ENCODE peak calls at places on chromosomes 5 and 9, in five cellular contexts. One of them, this sample, is unnamed.

GRCh38 chr5:15717002-15717401 is 217.0 kb downstream of the FBXL7 start:
- DNase-seq in substantia nigra: no peak
- DNase-seq in ovary: no peak
- DNase-seq in CD8-positive, alpha-beta memory T cell: no peak
- DNase-seq in uterus: no peak
- DNase-seq in this sample: no peak

GRCh38 chr9:5971740-5972139 is 43.7 kb downstream of the RANBP6 start:
- DNase-seq in substantia nigra: no peak
- DNase-seq in CD8-positive, alpha-beta memory T cell: no peak
- DNase-seq in ovary: no peak
- DNase-seq in uterus: no peak
- DNase-seq in this sample: no peak

GRCh38 chr5:38321978-38322377 is 63.6 kb downstream of the EGFLAM start:
- DNase-seq in uterus: no peak
- DNase-seq in substantia nigra: no peak
- DNase-seq in CD8-positive, alpha-beta memory T cell: no peak
- DNase-seq in ovary: no peak
- DNase-seq in this sample: no peak

GRCh38 chr9:121770415-121771273 is 119.2 kb downstream of the DAB2IP start:
- DNase-seq in ovary: peak
- DNase-seq in substantia nigra: no peak
- DNase-seq in CD8-positive, alpha-beta memory T cell: no peak
- DNase-seq in uterus: no peak
- DNase-seq in this sample: no peak

GRCh38 chr9:92634712-92635605 is 35.0 kb downstream of the IPPK start:
- DNase-seq in CD8-positive, alpha-beta memory T cell: peak
- DNase-seq in ovary: peak
- DNase-seq in uterus: peak
- DNase-seq in substantia nigra: peak
- DNase-seq in this sample: peak

GRCh38 chr5:171365351-171365750 is 22.3 kb upstream of the NPM1 start:
- DNase-seq in uterus: no peak
- DNase-seq in CD8-positive, alpha-beta memory T cell: no peak
- DNase-seq in ovary: no peak
- DNase-seq in substantia nigra: no peak
- DNase-seq in this sample: no peak

GRCh38 chr9:29100762-29101161 is 1527.5 kb upstream of the C9orf72 start:
- DNase-seq in uterus: no peak
- DNase-seq in CD8-positive, alpha-beta memory T cell: no peak
- DNase-seq in substantia nigra: no peak
- DNase-seq in ovary: no peak
- DNase-seq in this sample: no peak

GRCh38 chr5:88108490-88109279 is 160.0 kb downstream of the TMEM161B start:
- DNase-seq in uterus: no peak
- DNase-seq in substantia nigra: no peak
- DNase-seq in CD8-positive, alpha-beta memory T cell: no peak
- DNase-seq in ovary: no peak
- DNase-seq in this sample: no peak

GRCh38 chr5:79236364-79236969 is 536 bp downstream of the JMY start:
- DNase-seq in substantia nigra: no peak
- DNase-seq in uterus: peak
- DNase-seq in CD8-positive, alpha-beta memory T cell: peak
- DNase-seq in ovary: no peak
- DNase-seq in this sample: no peak

GRCh38 chr9:90943341-90943740 is 141.7 kb downstream of the SYK start:
- DNase-seq in uterus: no peak
- DNase-seq in CD8-positive, alpha-beta memory T cell: no peak
- DNase-seq in ovary: no peak
- DNase-seq in substantia nigra: no peak
- DNase-seq in this sample: no peak

GRCh38 chr9:70205366-70206020 is 53.3 kb upstream of the SMC5 start:
- DNase-seq in CD8-positive, alpha-beta memory T cell: no peak
- DNase-seq in ovary: no peak
- DNase-seq in uterus: no peak
- DNase-seq in substantia nigra: no peak
- DNase-seq in this sample: no peak

GRCh38 chr5:149278811-149279210 is 7.2 kb downstream of the AFAP1L1 start:
- DNase-seq in uterus: no peak
- DNase-seq in ovary: no peak
- DNase-seq in CD8-positive, alpha-beta memory T cell: no peak
- DNase-seq in substantia nigra: no peak
- DNase-seq in this sample: no peak

GRCh38 chr9:68709291-68709970 is 4.4 kb downstream of the PIP5K1B start:
- DNase-seq in substantia nigra: no peak
- DNase-seq in ovary: no peak
- DNase-seq in CD8-positive, alpha-beta memory T cell: no peak
- DNase-seq in uterus: no peak
- DNase-seq in this sample: no peak

GRCh38 chr5:15650266-15650665 is 150.3 kb downstream of the FBXL7 start:
- DNase-seq in CD8-positive, alpha-beta memory T cell: no peak
- DNase-seq in substantia nigra: no peak
- DNase-seq in ovary: no peak
- DNase-seq in uterus: no peak
- DNase-seq in this sample: no peak

GRCh38 chr5:157744055-157745011 is 821 bp downstream of the LSM11 start:
- DNase-seq in uterus: peak
- DNase-seq in ovary: peak
- DNase-seq in CD8-positive, alpha-beta memory T cell: no peak
- DNase-seq in substantia nigra: no peak
- DNase-seq in this sample: no peak

GRCh38 chr5:154213592-154213991 is 23.1 kb downstream of the GALNT10 start:
- DNase-seq in substantia nigra: no peak
- DNase-seq in ovary: no peak
- DNase-seq in CD8-positive, alpha-beta memory T cell: no peak
- DNase-seq in uterus: no peak
- DNase-seq in this sample: no peak

GRCh38 chr5:154858972-154859950 is 834 bp downstream of the CNOT8 start:
- DNase-seq in CD8-positive, alpha-beta memory T cell: no peak
- DNase-seq in ovary: no peak
- DNase-seq in substantia nigra: no peak
- DNase-seq in uterus: no peak
- DNase-seq in this sample: no peak

GRCh38 chr5:43121565-43122484 is 1.1 kb downstream of the ZNF131 start:
- DNase-seq in ovary: peak
- DNase-seq in CD8-positive, alpha-beta memory T cell: no peak
- DNase-seq in substantia nigra: peak
- DNase-seq in uterus: no peak
- DNase-seq in this sample: no peak

GRCh38 chr5:64767959-64768357 is 533 bp downstream of the SREK1IP1 start:
- DNase-seq in ovary: no peak
- DNase-seq in uterus: peak
- DNase-seq in substantia nigra: peak
- DNase-seq in CD8-positive, alpha-beta memory T cell: no peak
- DNase-seq in this sample: peak

GRCh38 chr9:120893917-120894316 is 16.9 kb upstream of the PHF19 start:
- DNase-seq in substantia nigra: no peak
- DNase-seq in ovary: no peak
- DNase-seq in CD8-positive, alpha-beta memory T cell: no peak
- DNase-seq in uterus: no peak
- DNase-seq in this sample: no peak

GRCh38 chr9:78273761-78274160 is 23.2 kb upstream of the PSAT1 start:
- DNase-seq in CD8-positive, alpha-beta memory T cell: no peak
- DNase-seq in ovary: no peak
- DNase-seq in uterus: no peak
- DNase-seq in substantia nigra: no peak
- DNase-seq in this sample: no peak

DNA sequence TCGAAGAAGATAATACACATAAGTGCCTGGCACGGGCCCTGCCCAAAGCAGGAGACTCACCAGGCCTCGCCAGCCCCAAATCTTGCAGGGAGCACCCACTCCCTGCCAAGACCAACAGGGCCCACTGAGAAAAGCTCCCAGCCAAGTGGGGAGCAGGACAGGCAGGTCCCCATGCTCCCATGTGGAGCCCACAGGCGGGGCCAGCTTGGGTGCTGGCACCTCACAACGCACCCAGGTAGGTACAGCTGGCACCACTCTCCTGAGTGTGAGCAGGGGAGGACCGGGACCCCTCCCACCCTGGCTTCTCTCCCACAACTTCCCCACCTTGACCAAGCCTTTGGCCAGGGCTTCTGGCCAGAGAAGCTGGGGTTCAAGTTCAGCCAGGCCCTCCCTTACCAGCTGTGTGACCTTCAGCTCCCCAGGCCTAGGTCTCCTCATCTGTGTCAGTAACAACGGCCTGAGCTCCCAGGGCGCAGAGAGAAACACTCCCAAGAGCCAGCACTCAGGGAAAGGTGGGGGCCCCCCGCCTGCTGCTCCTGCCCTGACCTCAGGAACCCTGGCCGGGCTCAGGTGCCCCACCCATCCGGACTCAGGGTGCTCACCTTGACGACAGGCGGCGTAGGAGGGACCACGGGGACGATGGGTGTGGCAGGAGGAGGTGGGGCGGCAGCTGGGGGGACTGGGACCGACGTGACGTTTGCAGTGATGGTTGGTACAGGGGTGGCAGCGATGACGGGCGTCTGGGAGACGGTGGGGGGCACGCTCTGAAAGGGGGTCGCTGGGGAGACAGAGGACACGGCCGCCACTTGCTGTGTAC is 17.8 kb downstream of the BRD3 start:
- DNase-seq in uterus: no peak
- DNase-seq in CD8-positive, alpha-beta memory T cell: no peak
- DNase-seq in substantia nigra: no peak
- DNase-seq in ovary: no peak
- DNase-seq in this sample: no peak
- H3K27ac ChIP-seq in uterus: no peak
- H3K27ac ChIP-seq in CD8-positive, alpha-beta memory T cell: no peak
- H3K27ac ChIP-seq in substantia nigra: no peak
- H3K27ac ChIP-seq in ovary: no peak
- H3K27ac ChIP-seq in this sample: no peak

GRCh38 chr9:136090768-136091581 is 4.1 kb downstream of the NACC2 start:
- DNase-seq in CD8-positive, alpha-beta memory T cell: no peak
- DNase-seq in ovary: no peak
- DNase-seq in substantia nigra: no peak
- DNase-seq in uterus: peak
- DNase-seq in this sample: peak
- H3K27ac ChIP-seq in CD8-positive, alpha-beta memory T cell: no peak
- H3K27ac ChIP-seq in ovary: peak
- H3K27ac ChIP-seq in substantia nigra: no peak
- H3K27ac ChIP-seq in uterus: peak
- H3K27ac ChIP-seq in this sample: peak

DNA sequence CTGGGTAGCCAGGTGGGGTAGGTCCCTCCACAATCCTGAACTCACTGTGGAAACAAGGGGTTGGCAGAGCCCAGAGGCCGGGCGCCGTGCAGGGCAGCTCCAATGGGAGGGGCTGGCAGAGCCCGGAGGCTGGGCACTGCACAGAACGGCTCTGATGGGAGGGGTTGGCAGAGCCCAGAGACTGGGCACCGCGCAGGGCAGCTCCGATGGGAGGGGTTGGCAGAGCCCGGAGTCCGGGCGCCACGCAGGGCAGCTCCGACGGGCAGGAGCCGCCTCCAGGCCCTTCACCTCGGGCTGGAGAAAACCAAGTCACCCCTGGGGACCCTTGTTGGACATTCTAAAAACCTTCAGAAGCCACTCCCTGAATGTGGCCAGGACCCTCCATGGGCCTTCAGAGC is 9.3 kb downstream of the NACC2 start:
- DNase-seq in substantia nigra: peak
- DNase-seq in ovary: peak
- DNase-seq in uterus: no peak
- DNase-seq in CD8-positive, alpha-beta memory T cell: no peak
- DNase-seq in this sample: peak
- H3K27ac ChIP-seq in substantia nigra: peak
- H3K27ac ChIP-seq in ovary: no peak
- H3K27ac ChIP-seq in uterus: peak
- H3K27ac ChIP-seq in CD8-positive, alpha-beta memory T cell: no peak
- H3K27ac ChIP-seq in this sample: peak

GRCh38 chr5:121919091-121919490 is 42.7 kb upstream of the SRFBP1 start:
- DNase-seq in ovary: no peak
- DNase-seq in uterus: no peak
- DNase-seq in substantia nigra: no peak
- DNase-seq in CD8-positive, alpha-beta memory T cell: no peak
- DNase-seq in this sample: no peak
- H3K27ac ChIP-seq in ovary: no peak
- H3K27ac ChIP-seq in uterus: no peak
- H3K27ac ChIP-seq in substantia nigra: no peak
- H3K27ac ChIP-seq in CD8-positive, alpha-beta memory T cell: no peak
- H3K27ac ChIP-seq in this sample: no peak

GRCh38 chr5:181170237-181170830 is 22.9 kb downstream of the OR2V2 start:
- DNase-seq in ovary: no peak
- DNase-seq in substantia nigra: no peak
- DNase-seq in CD8-positive, alpha-beta memory T cell: no peak
- DNase-seq in uterus: no peak
- DNase-seq in this sample: no peak
- H3K27ac ChIP-seq in ovary: no peak
- H3K27ac ChIP-seq in substantia nigra: no peak
- H3K27ac ChIP-seq in CD8-positive, alpha-beta memory T cell: no peak
- H3K27ac ChIP-seq in uterus: no peak
- H3K27ac ChIP-seq in this sample: no peak

GRCh38 chr5:140222416-140222815 is 47.4 kb downstream of the CYSTM1 start:
- DNase-seq in ovary: no peak
- DNase-seq in CD8-positive, alpha-beta memory T cell: no peak
- DNase-seq in uterus: no peak
- DNase-seq in substantia nigra: no peak
- DNase-seq in this sample: no peak

GRCh38 chr5:140219068-140219971 is 44.3 kb downstream of the CYSTM1 start:
- DNase-seq in ovary: no peak
- DNase-seq in uterus: no peak
- DNase-seq in CD8-positive, alpha-beta memory T cell: no peak
- DNase-seq in substantia nigra: no peak
- DNase-seq in this sample: no peak

GRCh38 chr5:140220698-140221064 is 45.7 kb downstream of the CYSTM1 start:
- DNase-seq in CD8-positive, alpha-beta memory T cell: no peak
- DNase-seq in substantia nigra: no peak
- DNase-seq in ovary: no peak
- DNase-seq in uterus: no peak
- DNase-seq in this sample: no peak

GRCh38 chr5:140221697-140222223 is 46.8 kb downstream of the CYSTM1 start:
- DNase-seq in uterus: no peak
- DNase-seq in ovary: no peak
- DNase-seq in substantia nigra: no peak
- DNase-seq in CD8-positive, alpha-beta memory T cell: no peak
- DNase-seq in this sample: no peak

DNA sequence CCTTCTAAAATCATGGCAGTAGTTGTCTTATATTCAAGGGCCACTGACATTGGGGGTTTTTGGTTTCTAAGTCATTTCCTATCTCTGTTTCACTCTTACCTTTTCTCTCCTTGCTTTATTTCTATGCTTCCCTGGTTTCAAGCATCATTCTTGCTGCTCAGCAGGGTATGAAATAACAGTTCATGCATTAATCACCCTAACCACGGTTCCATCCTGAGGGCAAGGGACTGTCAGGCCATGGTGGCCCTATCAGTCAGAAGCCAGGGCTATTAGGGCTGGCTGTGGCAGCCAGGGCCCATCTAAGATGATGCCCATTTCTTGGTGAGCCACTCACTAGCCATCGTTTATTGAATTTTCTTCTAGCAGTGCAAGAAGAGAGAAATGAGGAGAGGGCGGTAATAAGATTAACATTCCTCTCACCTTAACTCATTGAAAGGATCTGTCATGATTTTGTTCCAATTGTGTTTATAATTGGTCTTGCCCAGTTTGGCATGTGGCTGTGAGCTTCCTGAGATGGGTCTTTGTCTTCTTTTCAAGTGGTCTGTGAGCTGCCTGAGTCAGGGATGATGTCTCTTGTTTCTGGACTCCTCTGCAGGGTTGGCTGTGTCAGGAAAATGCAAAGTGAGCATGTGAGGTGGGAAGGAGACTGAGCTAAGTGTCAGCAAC is 45.2 kb downstream of the CYSTM1 start:
- DNase-seq in substantia nigra: no peak
- DNase-seq in uterus: no peak
- DNase-seq in ovary: no peak
- DNase-seq in CD8-positive, alpha-beta memory T cell: no peak
- DNase-seq in this sample: no peak
- H3K27ac ChIP-seq in substantia nigra: no peak
- H3K27ac ChIP-seq in uterus: no peak
- H3K27ac ChIP-seq in ovary: no peak
- H3K27ac ChIP-seq in CD8-positive, alpha-beta memory T cell: no peak
- H3K27ac ChIP-seq in this sample: no peak

This sample was measured in coronary artery.